ENCODE peak calls at places on chromosome 10, in seven cellular contexts. Y is left lung, A is ovary, R is heart right ventricle, V is gastrocnemius medialis, G is astrocyte of the spinal cord, E is Peyer's patch. K is an unnamed sample.

GRCh38 chr10:64867501-64867962 is 1346.3 kb downstream of the REEP3 start:
- DNase-seq in Y (no peak), A (no peak), R (no peak), V (no peak), G (no peak), E (no peak), K (no peak)

GRCh38 chr10:60732240-60733188 is 45.8 kb upstream of the CDK1 start:
- DNase-seq in Y (peak), A (peak), R (no peak), V (no peak), G (no peak), E (peak), K (peak)

GRCh38 chr10:22339761-22340361 is 5.4 kb upstream of the SPAG6 start:
- DNase-seq in Y (no peak), A (no peak), R (no peak), V (no peak), G (no peak), E (no peak), K (no peak)

GRCh38 chr10:89651916-89652573 is 7.0 kb upstream of the PANK1 start:
- DNase-seq in Y (no peak), A (no peak), R (no peak), V (no peak), G (no peak), E (no peak), K (no peak)

GRCh38 chr10:22805304-22805703 is 90.9 kb upstream of the PIP4K2A start:
- DNase-seq in Y (no peak), A (no peak), R (no peak), V (no peak), G (peak), E (no peak), K (no peak)

GRCh38 chr10:116113721-116114501 is 159.1 kb downstream of the GFRA1 start:
- DNase-seq in Y (no peak), A (no peak), R (no peak), V (no peak), G (peak), E (no peak), K (no peak)

GRCh38 chr10:117241541-117242462 is 888 bp downstream of the SLC18A2 start:
- DNase-seq in Y (no peak), A (peak), R (no peak), V (no peak), G (no peak), E (no peak), K (no peak)

GRCh38 chr10:77603529-77603927 is 34.1 kb downstream of the KCNMA1 start:
- DNase-seq in Y (peak), A (no peak), R (no peak), V (peak), G (no peak), E (peak), K (no peak)

GRCh38 chr10:15784237-15784636 is 64.5 kb upstream of the ITGA8 start:
- DNase-seq in Y (no peak), A (no peak), R (no peak), V (no peak), G (no peak), E (no peak), K (no peak)

GRCh38 chr10:15084502-15084922 is 4.1 kb downstream of the ACBD7 start:
- DNase-seq in Y (peak), A (peak), R (no peak), V (no peak), G (peak), E (no peak), K (no peak)

GRCh38 chr10:117534321-117535044 is 8.1 kb upstream of the EMX2 start:
- DNase-seq in Y (no peak), A (no peak), R (no peak), V (no peak), G (no peak), E (peak), K (no peak)

GRCh38 chr10:44899450-44900080 is 11.6 kb upstream of the TMEM72 start:
- DNase-seq in Y (no peak), A (no peak), R (no peak), V (no peak), G (no peak), E (no peak), K (no peak)

GRCh38 chr10:1413256-1413655 is 324.1 kb downstream of the ADARB2 start:
- DNase-seq in Y (no peak), A (no peak), R (no peak), V (no peak), G (no peak), E (no peak), K (no peak)

GRCh38 chr10:84605802-84606201 is 277.4 kb downstream of the CCSER2 start:
- DNase-seq in Y (no peak), A (no peak), R (no peak), V (no peak), G (no peak), E (no peak), K (no peak)

GRCh38 chr10:80468002-80468401 is 13.9 kb downstream of the TSPAN14 start:
- DNase-seq in Y (peak), A (peak), R (peak), V (peak), G (no peak), E (no peak), K (peak)

GRCh38 chr10:33129987-33130386 is 172.0 kb upstream of the ITGB1 start:
- DNase-seq in Y (no peak), A (no peak), R (no peak), V (no peak), G (peak), E (no peak), K (no peak)

GRCh38 chr10:33524966-33525365 is 190.5 kb upstream of the NRP1 start:
- DNase-seq in Y (no peak), A (no peak), R (no peak), V (no peak), G (peak), E (no peak), K (no peak)

GRCh38 chr10:72316748-72317435 is 37.8 kb downstream of the DNAJB12 start:
- DNase-seq in Y (peak), A (no peak), R (peak), V (peak), G (no peak), E (peak), K (no peak)

GRCh38 chr10:102491136-102491535 is 11.4 kb downstream of the ACTR1A start:
- DNase-seq in Y (no peak), A (no peak), R (no peak), V (peak), G (no peak), E (no peak), K (no peak)
- TF ChIP-seq CTCF in Y (no peak), A (no peak), R (no peak), V (no peak), G (no peak), E (no peak), K (no peak)

GRCh38 chr10:127715782-127716378 is 21.1 kb upstream of the FOXI2 start:
- DNase-seq in Y (no peak), A (no peak), R (no peak), V (no peak), G (peak), E (no peak), K (no peak)
- TF ChIP-seq CTCF in Y (peak), A (peak), R (peak), V (peak), G (peak), E (peak), K (no peak)

DNA sequence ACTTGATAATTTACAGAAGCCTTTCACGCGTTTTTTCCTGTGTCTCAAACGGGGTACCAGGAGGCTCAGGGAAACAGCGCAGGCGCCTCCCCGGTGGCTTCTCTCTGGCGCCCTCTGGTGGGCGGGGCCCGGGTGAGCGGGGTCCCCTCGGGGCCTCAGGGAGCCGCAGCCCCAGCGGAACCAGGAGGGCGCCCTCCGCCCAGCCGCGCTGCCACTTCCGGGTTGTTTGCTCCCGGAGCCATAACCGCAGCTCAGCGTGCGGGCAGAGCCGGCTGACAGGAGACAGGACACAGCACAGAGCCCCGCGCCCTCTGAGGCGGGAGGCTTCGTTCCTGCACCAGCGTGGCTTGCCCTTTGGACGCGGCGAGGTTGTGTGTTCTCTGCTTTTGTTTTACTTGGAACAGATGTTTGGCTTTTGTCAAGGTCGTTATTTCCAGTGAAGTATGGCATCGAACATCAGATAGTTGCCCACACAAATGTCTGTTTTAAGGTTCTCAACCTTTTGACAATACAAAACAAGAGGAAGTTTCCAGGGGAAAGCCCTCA is 6.9 kb upstream of the CYP2E1 start:
- DNase-seq in Y (peak), A (peak), R (peak), V (peak), G (peak), E (peak), K (peak)
- TF ChIP-seq CTCF in Y (peak), A (peak), R (peak), V (peak), G (peak), E (peak), K (peak)

GRCh38 chr10:28381465-28381864 is 78.6 kb upstream of the MPP7 start:
- DNase-seq in Y (no peak), A (no peak), R (no peak), V (no peak), G (no peak), E (no peak), K (no peak)

GRCh38 chr10:28378986-28379585 is 76.2 kb upstream of the MPP7 start:
- DNase-seq in Y (no peak), A (no peak), R (no peak), V (no peak), G (no peak), E (no peak), K (no peak)

GRCh38 chr10:28382520-28383269 is 79.8 kb upstream of the MPP7 start:
- DNase-seq in Y (no peak), A (no peak), R (no peak), V (no peak), G (no peak), E (no peak), K (no peak)

GRCh38 chr10:28384557-28384956 is 81.7 kb upstream of the MPP7 start:
- DNase-seq in Y (no peak), A (no peak), R (no peak), V (no peak), G (no peak), E (no peak), K (no peak)

GRCh38 chr10:28381903-28382347 is 79.1 kb upstream of the MPP7 start:
- DNase-seq in Y (peak), A (peak), R (peak), V (peak), G (peak), E (peak), K (peak)
- TF ChIP-seq CTCF in Y (peak), A (peak), R (peak), V (peak), G (peak), E (peak), K (peak)

K was measured in natural killer cell.